ENCODE peak calls at places on chromosomes 6 and 20, in five cellular contexts. S is HepG2, B is PC-3, R is mammary epithelial cell, H is GM23248. L is an unnamed sample.

GRCh38 chr6:164322533-164322932 is 908.0 kb downstream of the QKI start:
- DNase-seq in H (peak), S (no peak), B (peak), R (peak), L (no peak)

GRCh38 chr20:5844063-5844681 is 94.0 kb downstream of the SHLD1 start:
- DNase-seq in R (peak), B (peak), S (peak), H (peak), L (no peak)

GRCh38 chr6:105757512-105758200 is 328.5 kb upstream of the PRDM1 start:
- DNase-seq in R (peak), S (peak), H (no peak), B (peak), L (no peak)

GRCh38 chr20:35604444-35604750 is 11.2 kb upstream of the SPAG4 start:
- DNase-seq in R (no peak), B (no peak), H (peak), S (peak), L (peak)

GRCh38 chr20:7790189-7790588 is 150.1 kb downstream of the HAO1 start:
- DNase-seq in B (peak), H (peak), S (no peak), R (peak), L (no peak)

GRCh38 chr20:34030453-34030852 is 36.7 kb downstream of the RALY start:
- DNase-seq in H (no peak), B (no peak), S (no peak), R (no peak), L (no peak)

GRCh38 chr6:139640453-139640852 is 266.0 kb upstream of the CITED2 start:
- DNase-seq in B (no peak), H (no peak), R (no peak), S (no peak), L (no peak)

GRCh38 chr6:125904871-125905270 is 51.7 kb upstream of the HINT3 start:
- DNase-seq in R (peak), H (peak), S (no peak), B (peak), L (no peak)

GRCh38 chr20:46963196-46963529 is 68.5 kb downstream of the EYA2 start:
- DNase-seq in H (no peak), R (no peak), B (peak), S (no peak), L (no peak)

GRCh38 chr6:153130515-153131036 is 506 bp downstream of the RGS17 start:
- DNase-seq in H (peak), S (no peak), B (no peak), R (peak), L (no peak)

GRCh38 chr6:132730560-132730959 is 16.7 kb upstream of the VNN1 start:
- DNase-seq in H (peak), R (peak), B (peak), S (no peak), L (no peak)

GRCh38 chr20:2396241-2396814 is 15.6 kb downstream of the TGM6 start:
- DNase-seq in B (no peak), R (no peak), S (no peak), H (no peak), L (no peak)

GRCh38 chr20:38139919-38140753 is 24.9 kb downstream of the TGM2 start:
- DNase-seq in R (no peak), B (no peak), S (no peak), H (no peak), L (peak)

GRCh38 chr6:87660226-87660886 is 41.7 kb downstream of the AKIRIN2 start:
- DNase-seq in S (no peak), B (peak), H (peak), R (peak), L (no peak)

GRCh38 chr6:121726596-121726995 is 291.1 kb downstream of the GJA1 start:
- DNase-seq in R (no peak), B (no peak), S (no peak), H (no peak), L (no peak)

GRCh38 chr6:48472121-48472520 is 361.1 kb upstream of the PTCHD4 start:
- DNase-seq in H (no peak), S (no peak), B (no peak), R (no peak), L (no peak)

GRCh38 chr6:11921017-11921438 is 91.1 kb upstream of the HIVEP1 start:
- DNase-seq in B (peak), H (peak), S (no peak), R (peak), L (peak)

GRCh38 chr20:11204926-11205768 is 531.3 kb upstream of the JAG1 start:
- DNase-seq in H (peak), S (peak), B (peak), R (peak), L (peak)

GRCh38 chr6:39885691-39886090 is 48.6 kb downstream of the MOCS1 start:
- DNase-seq in H (no peak), B (no peak), S (peak), R (no peak), L (no peak)

GRCh38 chr6:28977351-28978136 is 27.6 kb downstream of the ZNF311 start:
- DNase-seq in S (no peak), R (peak), H (peak), B (peak), L (no peak)

GRCh38 chr6:152378154-152378553 is 259.0 kb downstream of the SYNE1 start:
- DNase-seq in S (peak), R (peak), B (peak), H (peak), L (no peak)

GRCh38 chr6:109300874-109301273 is 81.4 kb downstream of the CD164 start:
- DNase-seq in B (no peak), H (no peak), R (no peak), S (no peak), L (no peak)

GRCh38 chr6:82410151-82410621 is 46.6 kb downstream of the TPBG start:
- DNase-seq in H (peak), S (no peak), R (no peak), B (peak), L (no peak)

GRCh38 chr6:150891886-150892485 is 26.5 kb downstream of the MTHFD1L start:
- DNase-seq in R (peak), S (peak), B (peak), H (peak), L (peak)

GRCh38 chr6:168462454-168462853 is 21.5 kb downstream of the SMOC2 start:
- DNase-seq in H (no peak), R (no peak), B (no peak), S (no peak), L (no peak)

GRCh38 chr20:40511478-40511877 is 177.6 kb downstream of the MAFB start:
- DNase-seq in R (peak), S (no peak), B (no peak), H (peak), L (no peak)

GRCh38 chr6:125994659-125995488 is 8.5 kb downstream of the TRMT11 start:
- DNase-seq in B (no peak), R (no peak), S (no peak), H (no peak), L (no peak)

GRCh38 chr20:37880726-37881591 is 22.0 kb upstream of the VSTM2L start:
- DNase-seq in R (no peak), H (peak), B (peak), S (peak), L (no peak)

GRCh38 chr20:63290677-63291472 is 2.1 kb upstream of the COL20A1 start:
- DNase-seq in H (peak), S (peak), B (peak), R (peak), L (peak)

GRCh38 chr20:52438326-52438963 is 246.9 kb upstream of the ZFP64 start:
- DNase-seq in H (no peak), B (no peak), R (no peak), S (no peak), L (no peak)

GRCh38 chr6:53718597-53719460 is 53.3 kb upstream of the KLHL31 start:
- DNase-seq in H (peak), B (peak), S (peak), R (peak), L (peak)

GRCh38 chr6:112651239-112651638 is 304.1 kb downstream of the RFPL4B start:
- DNase-seq in H (no peak), S (no peak), R (no peak), B (no peak), L (no peak)

GRCh38 chr6:81575446-81575845 is 177.0 kb downstream of the TENT5A start:
- DNase-seq in R (no peak), B (no peak), S (no peak), H (peak), L (no peak)

GRCh38 chr6:4611441-4612129 is 164.6 kb upstream of the CDYL start:
- DNase-seq in B (no peak), R (no peak), S (no peak), H (peak), L (peak)

GRCh38 chr20:11305406-11305805 is 612.3 kb upstream of the BTBD3 start:
- DNase-seq in H (no peak), B (no peak), R (peak), S (no peak), L (no peak)

GRCh38 chr6:133415262-133415661 is 174.1 kb downstream of the EYA4 start:
- DNase-seq in H (no peak), R (no peak), B (no peak), S (no peak), L (no peak)

GRCh38 chr6:99745651-99746050 is 139.0 kb downstream of the PRDM13 start:
- DNase-seq in H (peak), B (peak), S (no peak), R (peak), L (no peak)
- H3K9ac ChIP-seq in H (no peak), B (no peak), S (no peak), R (no peak), L (no peak)

GRCh38 chr6:6405031-6405430 is 84.6 kb upstream of the F13A1 start:
- DNase-seq in R (no peak), B (no peak), S (peak), H (no peak), L (no peak)

GRCh38 chr6:6409397-6410030 is 89.1 kb upstream of the F13A1 start:
- DNase-seq in H (no peak), S (no peak), B (no peak), R (no peak), L (no peak)

GRCh38 chr6:6405997-6406699 is 85.7 kb upstream of the F13A1 start:
- DNase-seq in H (no peak), S (no peak), R (no peak), B (no peak), L (no peak)

GRCh38 chr6:6411115-6411514 is 90.7 kb upstream of the F13A1 start:
- DNase-seq in H (no peak), S (no peak), B (no peak), R (no peak), L (no peak)

GRCh38 chr6:6407061-6407723 is 86.7 kb upstream of the F13A1 start:
- DNase-seq in B (no peak), S (no peak), R (no peak), H (no peak), L (no peak)
- H3K4me3 ChIP-seq in B (no peak), S (no peak), R (no peak), H (no peak), L (no peak)

GRCh38 chr20:44112456-44112855 is 74.5 kb downstream of the JPH2 start:
- DNase-seq in S (no peak), H (no peak), R (no peak), B (no peak), L (no peak)
- H3K9ac ChIP-seq in S (no peak), H (no peak), R (no peak), B (no peak), L (no peak)

DNA sequence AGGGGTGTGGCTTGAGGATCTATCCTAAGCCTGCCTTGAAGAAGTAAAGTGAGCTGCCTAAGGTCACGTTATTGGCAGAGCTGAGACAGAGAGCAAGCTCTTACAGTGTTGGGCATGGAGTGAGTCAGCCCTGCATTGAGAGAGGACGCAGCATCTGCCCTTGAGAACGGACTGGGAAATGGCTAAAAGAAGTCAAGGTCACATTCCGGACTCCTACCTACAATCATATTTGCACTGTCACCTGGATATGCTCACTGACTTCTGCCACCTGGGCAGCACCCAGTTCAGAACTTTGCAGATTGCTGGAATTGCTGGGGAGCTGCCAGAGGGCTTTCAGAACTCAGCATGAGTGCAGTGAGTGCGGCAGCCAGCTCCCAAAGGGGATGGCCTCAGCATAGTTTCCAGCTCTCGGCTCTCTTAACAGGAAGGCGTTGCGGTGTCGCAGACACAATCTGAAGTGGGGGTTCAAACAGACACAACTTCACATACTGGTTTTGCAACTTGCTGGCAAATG is 199.3 kb upstream of the SGK1 start:
- DNase-seq in H (peak), B (peak), S (peak), R (peak), L (no peak)
- H3K4me3 ChIP-seq in H (peak), B (no peak), S (no peak), R (no peak), L (no peak)

GRCh38 chr20:3751284-3751663 is 16.3 kb downstream of the ADISSP start:
- DNase-seq in S (no peak), B (no peak), H (no peak), R (no peak), L (no peak)
- H3K9ac ChIP-seq in S (no peak), B (no peak), H (no peak), R (no peak), L (no peak)

GRCh38 chr20:48620486-48621255 is 207.1 kb downstream of the PREX1 start:
- DNase-seq in R (peak), S (peak), B (peak), H (peak), L (peak)
- H3K4me3 ChIP-seq in R (peak), S (peak), B (peak), H (peak), L (no peak)